ENCODE peak calls at places on chromosome 15, in five cellular contexts. X, P, V, K and L are unnamed samples.

GRCh38 chr15:56366211-56366610 is 985 bp downstream of the TEX9 start:
- DNase-seq in K (no peak), P (no peak), V (no peak), X (peak), L (no peak)

GRCh38 chr15:79067969-79068368 is 22.6 kb downstream of the RASGRF1 start:
- DNase-seq in X (no peak), K (no peak), V (no peak), P (no peak), L (no peak)

GRCh38 chr15:48300038-48300437 is 31.2 kb upstream of the DUT start:
- DNase-seq in P (no peak), X (no peak), K (no peak), V (no peak), L (no peak)

GRCh38 chr15:59595434-59595915 is 16.1 kb upstream of the GCNT3 start:
- DNase-seq in K (no peak), V (no peak), X (no peak), P (no peak), L (no peak)

GRCh38 chr15:60511351-60512157 is 32.6 kb upstream of the ICE2 start:
- DNase-seq in K (no peak), V (no peak), P (no peak), X (no peak), L (no peak)

GRCh38 chr15:91909111-91909510 is 55.6 kb downstream of the SLCO3A1 start:
- DNase-seq in K (no peak), X (no peak), P (no peak), V (no peak), L (no peak)

GRCh38 chr15:43911235-43911661 is 84.4 kb downstream of the WDR76 start:
- DNase-seq in X (no peak), P (peak), K (peak), V (no peak), L (no peak)

GRCh38 chr15:85800460-85801123 is 5.9 kb upstream of the KLHL25 start:
- DNase-seq in K (no peak), V (peak), P (peak), X (peak), L (no peak)

GRCh38 chr15:98647026-98647773 is 1.1 kb upstream of the IGF1R start:
- DNase-seq in X (peak), K (peak), P (peak), V (peak), L (no peak)

GRCh38 chr15:60835974-60836373 is 357.0 kb upstream of the ICE2 start:
- DNase-seq in K (no peak), X (no peak), P (no peak), V (no peak), L (no peak)

GRCh38 chr15:71143373-71144310 is 28.4 kb downstream of the THSD4 start:
- DNase-seq in X (no peak), P (no peak), K (no peak), V (no peak), L (no peak)

GRCh38 chr15:80141916-80142598 is 10.7 kb upstream of the FAH start:
- DNase-seq in X (no peak), V (no peak), P (no peak), K (no peak), L (no peak)

GRCh38 chr15:80138962-80139361 is 13.8 kb upstream of the FAH start:
- DNase-seq in V (no peak), X (no peak), P (no peak), K (no peak), L (no peak)

GRCh38 chr15:80142646-80143045 is 10.2 kb upstream of the FAH start:
- DNase-seq in X (no peak), P (no peak), K (no peak), V (no peak), L (no peak)

DNA sequence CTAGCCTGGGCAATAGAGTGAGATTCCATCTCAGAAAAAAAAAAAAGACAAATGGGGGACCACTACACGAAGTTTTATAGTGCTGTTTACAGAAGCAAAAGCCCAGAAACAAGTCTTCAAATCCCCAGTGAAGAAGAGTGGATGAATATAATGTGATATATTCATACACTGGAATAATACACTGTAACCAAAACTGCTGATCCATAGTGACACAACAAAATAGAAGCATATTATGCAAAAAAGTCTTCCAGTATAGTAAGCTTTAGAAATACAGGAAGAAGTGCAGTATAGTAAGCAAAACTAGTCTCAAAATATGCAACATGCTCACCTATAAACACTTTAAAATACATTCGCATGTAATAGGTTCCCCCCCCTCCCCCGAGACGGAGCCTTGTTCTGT is 11.9 kb upstream of the FAH start:
- DNase-seq in V (no peak), X (no peak), K (no peak), P (no peak), L (no peak)
- H3K4me3 ChIP-seq in V (no peak), X (no peak), K (no peak), P (no peak), L (no peak)

GRCh38 chr15:67067161-67067853 is 1.9 kb downstream of the SMAD3 start:
- DNase-seq in V (no peak), K (no peak), P (no peak), X (peak), L (no peak)
- H3K4me3 ChIP-seq in V (peak), K (peak), P (peak), X (peak), L (peak)

DNA sequence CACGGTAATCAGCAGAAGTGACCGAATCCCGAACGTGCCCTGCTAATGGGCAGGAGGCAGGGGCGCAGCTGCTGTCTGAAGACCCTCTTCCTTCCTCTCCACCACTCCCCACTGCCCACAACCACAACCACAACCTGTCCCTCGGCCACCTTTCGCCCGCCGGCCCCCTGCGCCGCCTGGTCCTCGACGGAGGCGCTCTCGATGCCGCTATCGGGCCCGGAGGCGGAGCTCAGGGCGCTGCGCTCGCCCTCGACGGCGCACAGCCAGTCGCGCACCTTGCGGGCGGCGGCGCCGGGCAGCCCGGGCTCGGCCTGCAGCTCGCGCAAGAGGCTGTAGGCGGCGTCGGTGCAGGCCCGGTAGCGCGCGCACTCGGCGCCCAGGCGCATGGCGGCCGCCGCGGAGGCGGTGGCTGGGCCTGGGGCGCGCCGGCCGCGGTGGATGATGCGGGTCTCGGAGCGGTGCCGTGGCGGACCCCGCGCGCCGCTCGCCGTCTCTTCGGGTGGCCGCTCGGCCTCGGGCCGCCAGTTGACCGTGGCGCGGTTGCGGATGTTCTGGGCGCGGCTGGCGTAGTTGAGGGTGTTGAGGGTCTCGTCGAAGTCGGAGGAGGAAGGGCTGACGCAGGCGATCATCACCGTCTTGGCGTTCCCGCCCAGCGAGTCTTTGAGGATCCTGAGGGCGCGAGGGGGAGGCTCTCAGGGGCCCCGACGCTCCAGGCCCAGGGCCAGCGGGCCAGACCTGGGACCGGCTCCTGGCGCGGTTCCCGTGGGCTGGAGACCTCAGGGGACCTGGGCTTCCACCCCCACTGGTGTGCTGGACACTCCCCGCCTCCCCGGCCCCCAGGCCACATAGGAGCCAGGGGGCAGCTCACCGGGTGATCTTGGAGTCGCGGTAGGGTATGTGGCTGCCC is 6.9 kb downstream of the KIF7 start:
- DNase-seq in V (no peak), K (no peak), P (no peak), X (no peak), L (no peak)
- H3K4me3 ChIP-seq in V (no peak), K (no peak), P (no peak), X (no peak), L (no peak)

GRCh38 chr15:100712226-100712625 is 109.8 kb downstream of the ASB7 start:
- DNase-seq in P (no peak), K (no peak), V (no peak), X (peak), L (no peak)
- H3K4me3 ChIP-seq in P (no peak), K (no peak), V (no peak), X (no peak), L (no peak)

DNA sequence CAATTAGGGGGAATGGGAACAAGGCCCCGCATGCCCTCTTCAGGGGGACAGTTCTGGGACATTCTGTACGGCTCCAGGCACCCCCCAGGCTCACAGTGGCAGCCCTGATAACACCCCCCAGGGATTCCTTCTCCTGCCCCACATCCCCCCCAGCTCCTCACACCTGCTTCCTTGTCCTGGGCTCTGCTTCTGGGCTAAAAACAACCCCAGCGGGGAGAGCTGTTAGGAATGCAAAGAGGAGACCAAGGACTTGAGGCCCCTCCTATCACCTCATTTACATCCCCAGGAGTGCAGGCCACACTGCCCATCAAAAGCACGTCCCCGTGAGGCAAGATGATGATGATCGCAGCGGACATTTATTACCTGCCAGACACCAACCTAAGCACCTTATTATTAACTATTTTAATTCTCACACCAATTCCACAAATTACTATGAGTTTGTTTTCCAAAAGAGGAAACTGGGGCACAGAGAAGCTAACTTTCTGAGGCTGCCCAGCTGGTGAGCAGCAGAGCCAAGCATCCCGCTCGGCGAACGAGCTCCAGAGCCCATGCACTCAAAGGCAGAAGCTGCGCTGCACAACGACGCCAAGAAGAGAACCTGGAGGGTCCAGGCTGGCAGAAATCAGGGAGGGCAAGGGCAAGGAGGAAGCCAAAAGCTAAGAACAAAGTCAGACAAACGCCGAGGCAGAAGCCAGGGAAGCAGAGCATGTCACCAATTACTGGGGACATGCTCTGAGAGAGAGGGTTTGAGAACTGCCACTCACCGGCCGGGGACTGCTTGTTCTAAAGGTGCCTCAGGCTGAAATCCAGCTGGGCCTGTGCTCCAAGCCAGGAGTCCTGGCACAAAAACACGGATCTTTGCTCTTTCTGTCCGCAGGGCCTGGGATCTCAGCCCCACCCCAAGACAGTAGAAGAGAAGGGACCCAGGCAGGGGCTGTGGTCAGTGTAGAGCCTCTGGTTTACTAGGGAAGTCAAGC is 76.2 kb upstream of the NSMCE3 start:
- DNase-seq in K (no peak), X (peak), P (no peak), V (no peak), L (no peak)
- H3K4me3 ChIP-seq in K (no peak), X (peak), P (no peak), V (no peak), L (no peak)

GRCh38 chr15:36925671-36926421 is 174.5 kb downstream of the MEIS2 start:
- DNase-seq in P (no peak), X (no peak), K (no peak), V (no peak), L (no peak)
- H3K4me3 ChIP-seq in P (no peak), X (no peak), K (no peak), V (no peak), L (no peak)

GRCh38 chr15:74789171-74789627 is 7.3 kb downstream of the CSK start:
- DNase-seq in K (no peak), P (no peak), V (no peak), X (no peak), L (no peak)
- H3K4me3 ChIP-seq in K (no peak), P (no peak), V (no peak), X (no peak), L (no peak)

GRCh38 chr15:93497256-93497655 is 408.2 kb upstream of the RGMA start:
- DNase-seq in K (no peak), P (no peak), V (no peak), X (no peak), L (no peak)
- H3K4me3 ChIP-seq in K (no peak), P (no peak), V (no peak), X (no peak), L (no peak)

GRCh38 chr15:89575656-89576416 is 567 bp downstream of the TICRR start:
- DNase-seq in K (no peak), X (peak), P (no peak), V (no peak), L (no peak)

GRCh38 chr15:89575146-89575655 is at the start of gene TICRR:
- DNase-seq in V (peak), X (peak), P (peak), K (peak), L (peak)

GRCh38 chr15:89577776-89578115 is 2.5 kb downstream of the TICRR start:
- DNase-seq in V (no peak), K (no peak), X (no peak), P (no peak), L (no peak)

GRCh38 chr15:89576417-89576773 is 1.1 kb downstream of the TICRR start:
- DNase-seq in V (no peak), P (no peak), K (no peak), X (no peak), L (no peak)

DNA sequence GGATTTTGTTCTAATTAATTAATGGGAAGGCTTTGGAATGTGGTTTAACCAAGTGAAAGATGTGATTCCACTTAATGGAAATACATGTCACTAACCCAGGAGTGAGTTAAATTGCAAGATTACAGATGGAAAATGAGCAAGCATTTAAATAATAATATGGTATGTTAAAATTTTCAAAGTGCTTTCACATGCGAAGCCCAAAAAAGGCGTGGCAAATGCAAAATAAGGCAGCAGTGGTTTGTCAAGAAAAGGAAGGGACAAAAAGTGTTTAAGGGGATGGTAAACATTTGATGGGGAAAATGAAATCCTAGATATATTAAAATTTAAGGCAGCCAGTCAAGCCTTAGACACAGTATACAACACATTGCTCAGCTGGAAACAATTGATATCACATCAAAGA is 2.9 kb downstream of the TICRR start:
- DNase-seq in K (no peak), V (no peak), P (no peak), X (no peak), L (no peak)
- H3K4me3 ChIP-seq in K (no peak), V (no peak), P (no peak), X (peak), L (peak)